ENCODE peak calls at places on chromosome 7, in ten cellular contexts. U is cardiac muscle cell, L is left ventricle myocardium inferior, Z is ascending aorta, J is IMR-90, Q is DND-41, S is psoas muscle, P is left lung, K is pancreas, O is WERI-Rb-1. M is an unnamed sample. For H3K36me3, the result is how much of the 10 kb centered on the place peaks cover.

GRCh38 chr7:84675633-84676034 is 481.0 kb upstream of the SEMA3A start:
- DNase-seq in L (no peak), P (no peak), O (no peak), S (no peak), Z (no peak), Q (no peak), J (no peak), K (no peak), U (no peak), M (peak)

GRCh38 chr7:149321978-149322541 is 60.1 kb downstream of the ZNF783 start:
- DNase-seq in L (no peak), K (no peak), Z (no peak), P (no peak), S (no peak), O (no peak), J (peak), Q (no peak), U (no peak), M (no peak)

GRCh38 chr7:1514407-1514806 is 10.2 kb upstream of the INTS1 start:
- DNase-seq in Q (no peak), J (no peak), U (no peak), O (no peak), K (no peak), L (no peak), Z (no peak), P (peak), S (no peak), M (no peak)

GRCh38 chr7:5766321-5766761 is 15.1 kb downstream of the RNF216 start:
- DNase-seq in U (no peak), Q (no peak), Z (no peak), K (no peak), O (no peak), S (no peak), L (no peak), P (no peak), J (peak), M (peak)

GRCh38 chr7:65746398-65746669 is 126.5 kb upstream of the VKORC1L1 start:
- DNase-seq in Q (no peak), L (no peak), J (peak), K (peak), O (no peak), S (no peak), Z (no peak), U (no peak), P (no peak), M (peak)

GRCh38 chr7:99365318-99366141 is 9.0 kb upstream of the ARPC1B start:
- DNase-seq in O (peak), Z (no peak), U (peak), L (no peak), J (no peak), Q (peak), P (peak), S (peak), K (no peak), M (peak)

GRCh38 chr7:98211676-98212531 is 665 bp downstream of the BHLHA15 start:
- DNase-seq in U (no peak), J (no peak), P (peak), Q (no peak), L (no peak), K (peak), Z (no peak), O (no peak), S (no peak), M (no peak)

GRCh38 chr7:146961617-146962016 is 845.0 kb downstream of the CNTNAP2 start:
- DNase-seq in L (no peak), O (no peak), S (no peak), U (no peak), Z (no peak), Q (no peak), J (no peak), K (no peak), P (no peak), M (peak)

GRCh38 chr7:95404316-95404715 is 8.1 kb upstream of the PON3 start:
- DNase-seq in U (no peak), Q (no peak), S (no peak), L (peak), O (peak), K (no peak), J (peak), P (no peak), Z (no peak), M (no peak)

GRCh38 chr7:138886501-138886917 is 88.5 kb upstream of the ATP6V0A4 start:
- DNase-seq in K (peak), L (no peak), J (peak), P (no peak), Q (peak), U (peak), S (no peak), Z (no peak), O (peak), M (peak)

GRCh38 chr7:50721160-50721559 is 61.5 kb downstream of the GRB10 start:
- DNase-seq in K (no peak), O (no peak), U (no peak), J (no peak), Z (no peak), Q (no peak), L (no peak), S (no peak), P (no peak), M (peak)

GRCh38 chr7:77199008-77199966 is at the start of gene FGL2:
- DNase-seq in Z (peak), K (no peak), L (peak), S (peak), O (no peak), P (peak), U (peak), Q (peak), J (peak), M (peak)

GRCh38 chr7:118080947-118081346 is 103.0 kb upstream of the LSM8 start:
- DNase-seq in Q (peak), Z (no peak), K (no peak), S (no peak), L (no peak), P (no peak), J (peak), U (no peak), O (no peak), M (peak)

GRCh38 chr7:134845461-134845860 is 66.0 kb downstream of the CALD1 start:
- DNase-seq in L (no peak), K (no peak), U (no peak), O (peak), S (no peak), P (no peak), Q (no peak), Z (no peak), J (no peak), M (peak)

GRCh38 chr7:10802011-10802410 is 171.7 kb upstream of the PHF14 start:
- DNase-seq in S (no peak), K (no peak), Z (no peak), U (no peak), J (no peak), L (no peak), P (no peak), O (no peak), Q (no peak), M (peak)

GRCh38 chr7:47806701-47807103 is 141.6 kb downstream of the PKD1L1 start:
- DNase-seq in P (no peak), O (no peak), Q (no peak), J (no peak), S (no peak), L (peak), U (no peak), K (no peak), Z (no peak), M (no peak)

GRCh38 chr7:49125246-49125645 is 200.9 kb downstream of the CDC14C start:
- DNase-seq in O (no peak), Z (no peak), K (no peak), L (no peak), J (no peak), S (no peak), P (no peak), Q (no peak), U (no peak), M (no peak)

GRCh38 chr7:131057015-131057518 is 270.6 kb upstream of the MKLN1 start:
- DNase-seq in L (no peak), U (no peak), P (no peak), Z (no peak), Q (peak), K (peak), J (peak), S (no peak), O (no peak), M (peak)

GRCh38 chr7:137480824-137481365 is 137.4 kb upstream of the PTN start:
- DNase-seq in K (no peak), O (no peak), U (no peak), L (no peak), Z (no peak), Q (no peak), J (no peak), S (no peak), P (no peak), M (no peak)

GRCh38 chr7:140494877-140495276 is 15.6 kb upstream of the MKRN1 start:
- DNase-seq in K (no peak), S (peak), Q (no peak), O (no peak), U (no peak), L (no peak), Z (no peak), J (no peak), P (no peak), M (no peak)

GRCh38 chr7:7017707-7018265 is 164.6 kb upstream of the C1GALT1 start:
- DNase-seq in Q (no peak), P (no peak), J (no peak), O (no peak), K (no peak), S (no peak), U (no peak), Z (no peak), L (no peak), M (no peak)

GRCh38 chr7:132134814-132135445 is 441.3 kb downstream of the PLXNA4 start:
- DNase-seq in J (no peak), L (no peak), K (no peak), P (no peak), U (peak), O (no peak), Q (no peak), S (no peak), Z (no peak), M (no peak)

GRCh38 chr7:108289852-108290251 is 159.7 kb upstream of the LAMB4 start:
- DNase-seq in L (no peak), U (no peak), P (no peak), J (no peak), Z (no peak), O (no peak), S (no peak), Q (no peak), K (no peak), M (no peak)

GRCh38 chr7:55365103-55365679 is at the start of gene LANCL2:
- DNase-seq in J (peak), S (no peak), L (no peak), P (no peak), U (peak), Z (no peak), K (peak), O (peak), Q (no peak), M (peak)

GRCh38 chr7:130228840-130229239 is 21.2 kb downstream of the SSMEM1 start:
- DNase-seq in S (no peak), U (peak), O (no peak), J (no peak), K (no peak), Q (no peak), L (no peak), P (no peak), Z (no peak), M (no peak)

GRCh38 chr7:44259547-44260457 is 59.0 kb downstream of the YKT6 start:
- DNase-seq in Z (peak), S (peak), J (peak), O (no peak), P (no peak), U (no peak), L (peak), K (no peak), Q (no peak), M (peak)

GRCh38 chr7:2417981-2418481 is 14.6 kb downstream of the CHST12 start:
- DNase-seq in S (no peak), K (no peak), P (peak), J (peak), L (peak), Q (peak), Z (no peak), O (no peak), U (no peak), M (no peak)

GRCh38 chr7:141785711-141786552 is 4.1 kb upstream of the TAS2R5 start:
- DNase-seq in S (no peak), Z (no peak), P (no peak), O (peak), Q (peak), L (no peak), J (peak), K (peak), U (peak), M (peak)

GRCh38 chr7:81367335-81367801 is 402.5 kb downstream of the HGF start:
- DNase-seq in U (no peak), P (no peak), J (peak), O (no peak), Q (no peak), S (peak), K (no peak), L (peak), Z (no peak), M (peak)

GRCh38 chr7:44631458-44632115 is 25.2 kb downstream of the OGDH start:
- DNase-seq in U (no peak), L (no peak), K (no peak), O (no peak), S (no peak), Z (no peak), J (peak), Q (no peak), P (no peak), M (no peak)

GRCh38 chr7:15922002-15922401 is 235.5 kb upstream of the MEOX2 start:
- DNase-seq in Q (no peak), Z (no peak), S (no peak), U (no peak), K (no peak), O (no peak), L (no peak), P (no peak), J (no peak), M (no peak)

GRCh38 chr7:32765185-32765584 is 126.4 kb downstream of the KBTBD2 start:
- DNase-seq in O (no peak), Q (no peak), Z (no peak), K (no peak), J (no peak), S (no peak), U (no peak), L (no peak), P (no peak), M (no peak)

GRCh38 chr7:33591481-33591880 is 313.9 kb upstream of the BMPER start:
- DNase-seq in Z (no peak), K (no peak), P (no peak), L (no peak), O (no peak), Q (no peak), J (peak), U (no peak), S (no peak), M (peak)

GRCh38 chr7:29449569-29450260 is 113.9 kb upstream of the PRR15 start:
- DNase-seq in U (no peak), Z (no peak), O (no peak), P (no peak), Q (no peak), S (no peak), J (no peak), K (no peak), L (no peak), M (peak)

GRCh38 chr7:80879849-80880248 is 39.0 kb downstream of the SEMA3C start:
- DNase-seq in O (no peak), J (peak), P (no peak), S (no peak), K (no peak), Q (no peak), Z (no peak), L (no peak), U (peak), M (no peak)

GRCh38 chr7:18123508-18124239 is 96.0 kb upstream of the PRPS1L1 start:
- DNase-seq in Z (no peak), K (no peak), L (no peak), P (no peak), J (no peak), U (no peak), O (no peak), S (no peak), Q (no peak), M (peak)

GRCh38 chr7:34453150-34453549 is 204.9 kb upstream of the NPSR1 start:
- DNase-seq in L (no peak), S (no peak), Z (no peak), P (no peak), J (peak), O (no peak), K (no peak), Q (no peak), U (no peak), M (peak)

GRCh38 chr7:41969713-41970112 is 266.8 kb upstream of the INHBA start:
- DNase-seq in Q (no peak), Z (no peak), K (no peak), J (peak), P (no peak), O (no peak), L (no peak), S (no peak), U (no peak), M (no peak)

GRCh38 chr7:40200791-40201190 is 66.0 kb downstream of the SUGCT start:
- DNase-seq in O (no peak), Q (no peak), S (no peak), J (peak), K (no peak), Z (no peak), L (no peak), P (no peak), U (no peak), M (no peak)

GRCh38 chr7:151366141-151366871 is 24.7 kb downstream of the NUB1 start:
- DNase-seq in J (peak), S (no peak), L (no peak), P (no peak), K (no peak), U (no peak), Q (no peak), Z (no peak), O (no peak), M (no peak)

GRCh38 chr7:151363182-151363581 is 21.6 kb downstream of the NUB1 start:
- DNase-seq in Q (no peak), S (no peak), O (no peak), J (no peak), P (no peak), K (no peak), U (no peak), L (no peak), Z (no peak), M (no peak)

GRCh38 chr7:151368136-151368571 is 26.5 kb downstream of the NUB1 start:
- DNase-seq in K (peak), Q (peak), P (peak), Z (no peak), U (peak), J (peak), S (peak), L (peak), O (peak), M (peak)

GRCh38 chr7:151367304-151367703 is 25.7 kb downstream of the NUB1 start:
- DNase-seq in Q (no peak), K (no peak), L (no peak), S (no peak), O (no peak), J (peak), Z (no peak), P (no peak), U (no peak), M (no peak)

GRCh38 chr7:151366872-151367207 is 25.2 kb downstream of the NUB1 start:
- DNase-seq in L (no peak), K (no peak), P (no peak), S (no peak), Q (no peak), U (no peak), Z (no peak), J (peak), O (no peak), M (no peak)
- H3K36me3 ChIP-seq in L (under half), K (under half), P (under half), S (under half), Q (under half), U (under half), Z (under half), J (under half), O (under half), M (under half)

DNA sequence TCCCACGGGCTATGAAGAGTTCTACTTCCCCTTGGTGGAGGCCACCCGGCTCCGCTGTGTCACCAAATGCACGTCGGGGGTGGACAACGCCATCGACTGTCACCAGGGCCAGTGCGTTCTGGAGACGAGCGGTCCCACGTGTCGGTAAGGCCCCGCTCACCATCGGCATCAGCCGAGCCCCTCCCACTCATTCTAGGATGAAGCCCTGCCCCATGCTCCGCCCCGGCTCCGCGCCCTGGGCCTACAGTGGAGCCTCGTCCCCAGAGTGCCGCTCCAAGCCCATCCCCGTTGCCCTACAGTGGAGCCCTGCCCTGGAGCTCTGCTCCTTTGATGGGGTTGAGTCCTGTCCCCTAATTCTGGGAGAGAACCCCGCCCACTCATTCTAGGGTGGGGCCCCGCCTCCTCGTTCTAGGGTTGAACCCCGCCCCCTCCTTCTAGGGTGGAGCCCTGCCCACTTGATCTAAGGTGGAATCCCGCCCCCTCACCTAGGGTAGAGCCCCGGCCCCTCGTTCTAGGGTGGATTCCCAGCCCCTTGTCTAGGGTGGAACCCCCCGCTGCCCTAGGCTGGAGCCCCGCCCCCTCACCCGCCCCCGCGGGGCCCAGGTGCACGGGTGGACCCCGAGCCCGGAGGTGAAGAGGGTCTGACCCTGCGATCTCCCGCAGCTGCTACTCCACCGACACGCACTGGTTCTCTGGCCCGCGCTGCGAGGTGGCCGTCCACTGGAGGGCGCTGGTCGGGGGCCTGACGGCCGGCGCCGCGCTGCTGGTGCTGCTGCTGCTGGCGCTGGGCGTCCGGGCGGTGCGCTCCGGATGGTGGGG is 3.4 kb upstream of the MUC12 start:
- DNase-seq in Q (no peak), S (peak), U (peak), J (no peak), Z (no peak), P (peak), O (peak), K (peak), L (peak), M (peak)
- TF ChIP-seq CTCF in Q (peak), S (peak), U (peak), J (peak), Z (peak), P (peak), O (peak), K (peak), L (peak), M (peak)

GRCh38 chr7:100890640-100891521 is 1.4 kb upstream of the UFSP1 start:
- DNase-seq in K (peak), S (no peak), Q (no peak), U (no peak), O (no peak), L (peak), Z (no peak), P (peak), J (no peak), M (no peak)
- H3K4me3 ChIP-seq in K (peak), S (peak), Q (peak), U (peak), O (peak), L (peak), Z (peak), P (peak), J (no peak), M (peak)

DNA sequence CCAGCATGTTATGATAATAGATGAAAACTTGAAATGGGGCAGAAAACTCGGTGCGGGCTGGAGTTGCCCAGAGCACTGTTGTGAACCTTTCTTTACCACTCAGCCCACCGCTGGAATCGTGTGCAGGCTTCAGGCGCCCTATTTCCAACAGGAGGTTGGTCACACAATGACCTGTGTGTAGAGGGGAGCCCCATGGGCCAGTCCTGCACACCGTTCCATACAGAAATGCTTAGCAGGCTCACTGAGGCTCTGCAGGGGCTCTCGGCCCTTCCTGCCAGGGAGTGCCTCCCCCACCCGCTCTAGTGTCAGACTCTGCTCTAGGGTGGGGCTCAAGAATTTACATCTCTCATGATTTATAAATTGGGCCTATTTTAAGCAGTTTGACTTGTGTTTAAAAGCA is 42.1 kb downstream of the SHH start:
- DNase-seq in S (no peak), K (no peak), P (no peak), Q (no peak), J (no peak), O (no peak), U (no peak), Z (no peak), L (no peak), M (no peak)
- H3K36me3 ChIP-seq in S (under half), K (under half), P (under half), Q (half or more), J (under half), O (half or more), U (under half), Z (half or more), L (half or more), M (under half)

M was measured in bronchial epithelial cell.